ENCODE peak calls at places on chromosomes 13 and 19, in nine cellular contexts. E is pons; U is D341Med; Q is fibroblast of lung; P is psoas muscle; V is activated naive CD4-positive, alpha-beta T cell treated with anti-CD3 and anti-CD28 coated beads for 36 hours; L is T-helper 1 cell; T is fibroblast of pulmonary artery; N is NCI-H774. H is an unnamed sample.
A peak's percentile ranks its signal among the peaks of the same experiment; 100 is the strongest.

GRCh38 chr13:88424463-88424862 is 753.3 kb downstream of the SLITRK5 start:
- DNase-seq in E (no peak), U (no peak), Q (no peak), P (no peak), V (no peak), L (no peak), T (no peak), N (no peak), H (no peak)

GRCh38 chr13:30480292-30480947 is 14.7 kb upstream of the HMGB1 start:
- DNase-seq in E (no peak), U (no peak), Q (no peak), P (no peak), V (no peak), L (no peak), T (no peak), N (no peak), H (no peak)

GRCh38 chr19:45455707-45456499 is 11.9 kb upstream of the FOSB start:
- DNase-seq in E (no peak), U (no peak), Q (peak; percentile 98), P (peak; percentile 97), V (peak; percentile 79), L (peak; percentile 54), T (peak; percentile 99), N (peak; percentile 72), H (peak; percentile 95)

GRCh38 chr19:56566904-56567273 is 379 bp upstream of the ZNF470 start:
- DNase-seq in E (peak; percentile 6), U (peak; percentile 67), Q (peak; percentile 44), P (peak; percentile 72), V (peak; percentile 54), L (no peak), T (no peak), N (peak; percentile 16), H (peak; percentile 1)

GRCh38 chr13:51856027-51856736 is 5.6 kb upstream of the CCDC70 start:
- DNase-seq in E (no peak), U (no peak), Q (no peak), P (no peak), V (no peak), L (no peak), T (no peak), N (no peak), H (no peak)

GRCh38 chr19:33388231-33388816 is 14.8 kb downstream of the CEBPG start:
- DNase-seq in E (no peak), U (no peak), Q (no peak), P (peak; percentile 83), V (no peak), L (no peak), T (no peak), N (no peak), H (no peak)

GRCh38 chr19:19486343-19487076 is 28.8 kb downstream of the TSSK6 start:
- DNase-seq in E (no peak), U (no peak), Q (no peak), P (peak; percentile 34), V (no peak), L (no peak), T (no peak), N (no peak), H (no peak)

GRCh38 chr13:114130708-114131580 is 1.5 kb downstream of the RASA3 start:
- DNase-seq in E (peak; percentile 64), U (peak; percentile 40), Q (peak; percentile 82), P (peak; percentile 90), V (peak; percentile 84), L (no peak), T (peak; percentile 79), N (no peak), H (peak; percentile 83)

GRCh38 chr13:75704194-75704941 is 68.2 kb downstream of the LMO7 start:
- DNase-seq in E (no peak), U (no peak), Q (peak; percentile 54), P (no peak), V (no peak), L (no peak), T (peak; percentile 47), N (no peak), H (no peak)

GRCh38 chr19:1579222-1579621 is 11.1 kb upstream of the MEX3D start:
- DNase-seq in E (no peak), U (peak; percentile 33), Q (no peak), P (no peak), V (no peak), L (no peak), T (no peak), N (no peak), H (no peak)

GRCh38 chr13:45696610-45697226 is 5.4 kb upstream of the CBY2 start:
- DNase-seq in E (no peak), U (no peak), Q (no peak), P (no peak), V (no peak), L (no peak), T (peak; percentile 3), N (no peak), H (no peak)

GRCh38 chr13:94548382-94549240 is 47.3 kb downstream of the TGDS start:
- DNase-seq in E (peak; percentile 44), U (peak; percentile 74), Q (peak; percentile 57), P (peak; percentile 77), V (peak; percentile 51), L (peak; percentile 10), T (peak; percentile 39), N (peak; percentile 53), H (peak; percentile 9)

GRCh38 chr13:29914591-29914990 is 64.2 kb upstream of the UBL3 start:
- DNase-seq in E (no peak), U (no peak), Q (no peak), P (no peak), V (no peak), L (no peak), T (no peak), N (no peak), H (no peak)

GRCh38 chr19:53906211-53907192 is 2.6 kb upstream of the CACNG7 start:
- DNase-seq in E (no peak), U (peak; percentile 88), Q (no peak), P (peak; percentile 72), V (peak; percentile 69), L (peak; percentile 29), T (peak; percentile 21), N (no peak), H (no peak)

GRCh38 chr19:12840091-12841079 is 2.1 kb downstream of the MAST1 start:
- DNase-seq in E (no peak), U (peak; percentile 87), Q (peak; percentile 62), P (peak; percentile 73), V (peak; percentile 67), L (no peak), T (peak; percentile 80), N (no peak), H (no peak)

GRCh38 chr19:340620-341385 is 3.8 kb downstream of the MIER2 start:
- DNase-seq in E (no peak), U (no peak), Q (no peak), P (no peak), V (no peak), L (no peak), T (no peak), N (no peak), H (no peak)

GRCh38 chr13:41917641-41918040 is 43.3 kb downstream of the VWA8 start:
- DNase-seq in E (no peak), U (no peak), Q (peak; percentile 87), P (no peak), V (peak; percentile 36), L (no peak), T (peak; percentile 66), N (no peak), H (no peak)

GRCh38 chr19:2064788-2065524 is 13.9 kb upstream of the MKNK2 start:
- DNase-seq in E (peak; percentile 60), U (no peak), Q (no peak), P (peak; percentile 95), V (no peak), L (no peak), T (no peak), N (no peak), H (no peak)

GRCh38 chr19:53579518-53579917 is 41.6 kb downstream of the ZNF331 start:
- DNase-seq in E (no peak), U (no peak), Q (no peak), P (no peak), V (no peak), L (no peak), T (no peak), N (no peak), H (no peak)

GRCh38 chr19:41428481-41428859 is 1.3 kb upstream of the B3GNT8 start:
- DNase-seq in E (no peak), U (no peak), Q (no peak), P (no peak), V (no peak), L (no peak), T (no peak), N (no peak), H (no peak)

GRCh38 chr19:38759590-38760003 is 13.7 kb downstream of the LGALS7 start:
- DNase-seq in E (peak; percentile 40), U (no peak), Q (no peak), P (peak; percentile 3), V (no peak), L (no peak), T (no peak), N (no peak), H (no peak)

GRCh38 chr19:10068205-10068604 is 17.9 kb upstream of the SHFL start:
- DNase-seq in E (no peak), U (no peak), Q (no peak), P (no peak), V (no peak), L (no peak), T (no peak), N (no peak), H (no peak)

GRCh38 chr13:51644649-51645048 is 60.4 kb downstream of the WDFY2 start:
- DNase-seq in E (peak; percentile 70), U (no peak), Q (peak; percentile 40), P (no peak), V (no peak), L (no peak), T (peak; percentile 61), N (no peak), H (no peak)

GRCh38 chr19:850221-850978 is 1.7 kb upstream of the ELANE start:
- DNase-seq in E (no peak), U (peak; percentile 69), Q (peak; percentile 99), P (peak; percentile 96), V (no peak), L (no peak), T (peak; percentile 98), N (peak; percentile 79), H (peak; percentile 89)

GRCh38 chr13:33123066-33123940 is 107.1 kb downstream of the KL start:
- DNase-seq in E (peak; percentile 80), U (no peak), Q (peak; percentile 79), P (peak; percentile 62), V (no peak), L (no peak), T (peak; percentile 37), N (no peak), H (no peak)

GRCh38 chr19:40702337-40703012 is 12.0 kb upstream of the NUMBL start:
- DNase-seq in E (no peak), U (peak; percentile 89), Q (peak; percentile 30), P (no peak), V (no peak), L (no peak), T (peak; percentile 39), N (no peak), H (no peak)

GRCh38 chr19:55172741-55173140 is 6.3 kb upstream of the DNAAF3 start:
- DNase-seq in E (no peak), U (no peak), Q (peak; percentile 65), P (no peak), V (no peak), L (no peak), T (peak; percentile 54), N (no peak), H (no peak)

GRCh38 chr13:81591528-81592220 is 1250.7 kb upstream of the SPRY2 start:
- DNase-seq in E (no peak), U (no peak), Q (no peak), P (no peak), V (no peak), L (no peak), T (no peak), N (no peak), H (no peak)

GRCh38 chr13:21684576-21684975 is 13.7 kb downstream of the FGF9 start:
- DNase-seq in E (no peak), U (no peak), Q (peak; percentile 14), P (no peak), V (no peak), L (no peak), T (no peak), N (no peak), H (no peak)

GRCh38 chr13:97256343-97256783 is 34.2 kb downstream of the MBNL2 start:
- DNase-seq in E (no peak), U (no peak), Q (peak; percentile 91), P (no peak), V (no peak), L (no peak), T (peak; percentile 96), N (no peak), H (no peak)

H was measured in smooth muscle cell of the brain vasculature.